ENCODE peak calls at places on chromosome 9, in four cellular contexts. One of them, this sample, is unnamed.

GRCh38 chr9:129936222-129936621 is 101.0 kb downstream of the USP20 start:
- DNase-seq in WTC11: peak; percentile 24
- DNase-seq in K562: no peak
- DNase-seq in H1: no peak
- DNase-seq in this sample: no peak

GRCh38 chr9:3898371-3899218 is 372.8 kb upstream of the RFX3 start:
- DNase-seq in WTC11: no peak
- DNase-seq in K562: no peak
- DNase-seq in H1: no peak
- DNase-seq in this sample: no peak

GRCh38 chr9:131495726-131496292 is 6.9 kb upstream of the POMT1 start:
- DNase-seq in K562: no peak
- DNase-seq in H1: no peak
- DNase-seq in WTC11: no peak
- DNase-seq in this sample: no peak

GRCh38 chr9:128159073-128159783 is 837 bp upstream of the BBLN start:
- DNase-seq in WTC11: no peak
- DNase-seq in H1: no peak
- DNase-seq in K562: peak; percentile 77
- DNase-seq in this sample: peak; percentile 43

GRCh38 chr9:112110094-112110772 is 64.9 kb downstream of the SUSD1 start:
- DNase-seq in WTC11: no peak
- DNase-seq in H1: peak; percentile 24
- DNase-seq in K562: no peak
- DNase-seq in this sample: peak; percentile 48

GRCh38 chr9:112502177-112502946 is 15.7 kb downstream of the KIAA1958 start:
- DNase-seq in WTC11: no peak
- DNase-seq in K562: no peak
- DNase-seq in H1: no peak
- DNase-seq in this sample: no peak

GRCh38 chr9:123710299-123710698 is 219.6 kb downstream of the DENND1A start:
- DNase-seq in WTC11: no peak
- DNase-seq in H1: no peak
- DNase-seq in K562: no peak
- DNase-seq in this sample: no peak

GRCh38 chr9:73073337-73074175 is 78.1 kb upstream of the ANXA1 start:
- DNase-seq in H1: no peak
- DNase-seq in WTC11: no peak
- DNase-seq in K562: no peak
- DNase-seq in this sample: no peak

GRCh38 chr9:134955156-134955555 is 37.4 kb upstream of the FCN1 start:
- DNase-seq in H1: no peak
- DNase-seq in K562: no peak
- DNase-seq in WTC11: no peak
- DNase-seq in this sample: no peak

GRCh38 chr9:129258124-129258822 is 80.2 kb upstream of the IER5L start:
- DNase-seq in K562: peak; percentile 100
- DNase-seq in WTC11: peak; percentile 98
- DNase-seq in H1: peak; percentile 96
- DNase-seq in this sample: peak; percentile 61

GRCh38 chr9:133538176-133538575 is 3.7 kb downstream of the ADAMTSL2 start:
- DNase-seq in WTC11: no peak
- DNase-seq in K562: no peak
- DNase-seq in H1: no peak
- DNase-seq in this sample: no peak

GRCh38 chr9:86052556-86053468 is 46.5 kb downstream of the GOLM1 start:
- DNase-seq in K562: no peak
- DNase-seq in WTC11: no peak
- DNase-seq in H1: no peak
- DNase-seq in this sample: no peak

GRCh38 chr9:121107041-121107440 is 32.3 kb downstream of the CNTRL start:
- DNase-seq in WTC11: no peak
- DNase-seq in K562: peak; percentile 27
- DNase-seq in H1: no peak
- DNase-seq in this sample: peak; percentile 10

GRCh38 chr9:81595887-81596558 is 93.3 kb downstream of the TLE1 start:
- DNase-seq in K562: no peak
- DNase-seq in H1: peak; percentile 59
- DNase-seq in WTC11: peak; percentile 39
- DNase-seq in this sample: no peak

GRCh38 chr9:27382308-27382707 is 85.4 kb upstream of the EQTN start:
- DNase-seq in H1: no peak
- DNase-seq in K562: no peak
- DNase-seq in WTC11: no peak
- DNase-seq in this sample: no peak

GRCh38 chr9:131717719-131718460 is 22.0 kb downstream of the RAPGEF1 start:
- DNase-seq in WTC11: no peak
- DNase-seq in K562: no peak
- DNase-seq in H1: no peak
- DNase-seq in this sample: no peak

GRCh38 chr9:113621309-113621791 is 157.8 kb downstream of the RGS3 start:
- DNase-seq in H1: peak; percentile 49
- DNase-seq in K562: no peak
- DNase-seq in WTC11: peak; percentile 43
- DNase-seq in this sample: no peak

GRCh38 chr9:123867034-123867433 is 62.9 kb downstream of the DENND1A start:
- DNase-seq in H1: no peak
- DNase-seq in WTC11: no peak
- DNase-seq in K562: no peak
- DNase-seq in this sample: no peak

GRCh38 chr9:133239533-133240090 is 30.6 kb upstream of the OBP2B start:
- DNase-seq in H1: no peak
- DNase-seq in WTC11: no peak
- DNase-seq in K562: no peak
- DNase-seq in this sample: no peak

GRCh38 chr9:130680836-130681768 is 12.5 kb upstream of the EXOSC2 start:
- DNase-seq in WTC11: peak; percentile 76
- DNase-seq in K562: peak; percentile 92
- DNase-seq in H1: peak; percentile 83
- DNase-seq in this sample: peak; percentile 70

GRCh38 chr9:88268886-88269285 is 119.4 kb upstream of the SPIN1 start:
- DNase-seq in WTC11: no peak
- DNase-seq in K562: no peak
- DNase-seq in H1: no peak
- DNase-seq in this sample: no peak

GRCh38 chr9:7363777-7364477 is 435.7 kb downstream of the DMAC1 start:
- DNase-seq in H1: no peak
- DNase-seq in WTC11: no peak
- DNase-seq in K562: no peak
- DNase-seq in this sample: no peak

GRCh38 chr9:135663857-135664256 is 748 bp downstream of the LCN9 start:
- DNase-seq in K562: no peak
- DNase-seq in H1: no peak
- DNase-seq in WTC11: no peak
- DNase-seq in this sample: no peak

GRCh38 chr9:84061613-84062205 is 81.1 kb downstream of the RMI1 start:
- DNase-seq in H1: no peak
- DNase-seq in K562: no peak
- DNase-seq in WTC11: no peak
- DNase-seq in this sample: no peak

GRCh38 chr9:18706648-18707047 is 232.7 kb downstream of the ADAMTSL1 start:
- DNase-seq in H1: no peak
- DNase-seq in K562: no peak
- DNase-seq in WTC11: no peak
- DNase-seq in this sample: no peak

GRCh38 chr9:101711330-101711941 is 27.0 kb downstream of the GRIN3A start:
- DNase-seq in K562: peak; percentile 47
- DNase-seq in H1: peak; percentile 85
- DNase-seq in WTC11: peak; percentile 71
- DNase-seq in this sample: peak; percentile 23

GRCh38 chr9:127255692-127256091 is 8.9 kb upstream of the GARNL3 start:
- DNase-seq in WTC11: no peak
- DNase-seq in K562: no peak
- DNase-seq in H1: no peak
- DNase-seq in this sample: no peak

GRCh38 chr9:76618762-76619161 is 145.5 kb upstream of the PCA3 start:
- DNase-seq in K562: no peak
- DNase-seq in WTC11: no peak
- DNase-seq in H1: no peak
- DNase-seq in this sample: no peak

GRCh38 chr9:28234899-28235277 is 661.6 kb upstream of the C9orf72 start:
- DNase-seq in WTC11: no peak
- DNase-seq in K562: no peak
- DNase-seq in H1: no peak
- DNase-seq in this sample: no peak

GRCh38 chr9:131382850-131383729 is 10.8 kb upstream of the PRRC2B start:
- DNase-seq in H1: peak; percentile 52
- DNase-seq in K562: peak; percentile 4
- DNase-seq in WTC11: peak; percentile 68
- DNase-seq in this sample: peak; percentile 68

DNA sequence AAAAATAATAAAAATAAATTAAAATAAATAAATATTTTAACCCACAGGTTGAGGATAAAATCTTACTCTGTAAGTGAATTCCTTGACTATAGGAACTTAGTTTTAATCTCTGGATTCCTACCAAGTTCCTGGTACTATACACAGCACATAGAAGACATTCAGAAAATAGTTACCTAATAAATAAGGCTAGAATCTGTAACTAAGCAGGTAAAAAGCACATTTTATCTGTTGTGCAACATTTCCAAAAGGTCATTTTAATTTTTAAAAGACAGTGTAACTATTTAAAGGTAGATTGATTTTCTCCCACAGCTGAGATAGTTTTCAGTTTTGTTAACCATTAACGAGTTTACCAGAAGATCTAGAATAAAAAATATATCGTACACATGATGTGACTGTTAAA is 47.8 kb downstream of the MLANA start:
- DNase-seq in H1: no peak
- DNase-seq in K562: no peak
- DNase-seq in WTC11: no peak
- DNase-seq in this sample: no peak
- TF ChIP-seq ATF2 in H1: no peak
- TF ChIP-seq ATF2 in K562: no peak
- TF ChIP-seq ATF2 in WTC11: no peak
- TF ChIP-seq ATF2 in this sample: no peak

DNA sequence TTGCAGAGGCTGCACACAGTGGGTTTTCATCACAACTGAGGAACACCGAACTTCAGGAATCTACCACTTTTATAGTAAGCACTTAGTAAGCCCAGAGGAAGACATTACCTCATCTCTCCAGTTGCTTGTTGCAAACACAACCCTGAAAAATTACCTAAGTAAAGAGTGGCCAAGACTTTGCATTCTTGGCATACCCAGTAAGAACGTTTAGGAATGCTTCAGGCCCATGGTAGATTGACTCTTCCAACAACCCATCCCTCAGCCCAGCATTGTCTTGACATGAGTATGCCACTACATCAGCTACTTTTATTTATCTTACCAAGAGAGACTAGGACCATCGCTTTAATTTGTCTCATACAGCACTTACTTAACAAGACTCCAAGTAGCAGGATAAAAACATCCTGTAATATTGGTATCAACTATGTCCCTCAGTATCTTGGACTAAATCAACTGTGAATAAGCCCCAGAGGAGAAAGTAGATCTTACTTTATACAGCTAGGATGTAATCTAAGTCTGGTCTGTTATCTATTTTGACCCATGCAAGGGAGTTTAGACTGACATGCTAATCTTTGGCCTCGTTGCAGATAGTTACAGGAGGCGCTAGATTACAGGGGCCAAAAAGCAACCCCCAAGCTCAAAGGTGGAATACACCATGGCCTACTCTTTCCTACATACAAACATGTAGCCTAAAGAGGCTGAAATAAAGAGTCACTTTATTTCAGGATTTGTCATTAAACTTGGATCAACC is 114.9 kb downstream of the INVS start:
- DNase-seq in K562: no peak
- DNase-seq in H1: no peak
- DNase-seq in WTC11: no peak
- DNase-seq in this sample: no peak
- TF ChIP-seq JUN in K562: no peak
- TF ChIP-seq JUN in H1: no peak
- TF ChIP-seq JUN in WTC11: no peak
- TF ChIP-seq JUN in this sample: no peak

DNA sequence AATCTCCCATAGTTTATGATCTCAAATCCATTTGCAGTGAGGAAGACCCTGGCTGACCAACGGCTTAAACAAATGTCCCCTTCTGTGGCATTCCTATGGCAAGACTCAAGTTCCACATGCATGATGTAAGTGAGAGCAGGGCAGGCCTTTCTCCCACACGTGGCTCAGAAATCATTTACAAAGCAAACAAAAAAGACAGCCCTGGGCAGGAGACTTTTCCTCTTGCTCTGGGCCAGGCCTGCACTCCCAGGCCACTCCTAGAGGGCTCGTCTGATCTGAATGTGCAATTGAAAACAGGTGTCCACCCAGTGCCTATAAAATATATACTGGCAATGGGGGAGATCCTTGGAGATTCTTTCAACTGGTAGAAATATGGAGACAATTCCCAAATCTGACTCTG is 123.1 kb downstream of the DMRT2 start:
- DNase-seq in WTC11: no peak
- DNase-seq in K562: no peak
- DNase-seq in H1: no peak
- DNase-seq in this sample: peak; percentile 31
- TF ChIP-seq ATF2 in WTC11: no peak
- TF ChIP-seq ATF2 in K562: no peak
- TF ChIP-seq ATF2 in H1: no peak
- TF ChIP-seq ATF2 in this sample: no peak

GRCh38 chr9:83032065-83032625 is 30.8 kb downstream of the RASEF start:
- DNase-seq in K562: no peak
- DNase-seq in WTC11: no peak
- DNase-seq in H1: no peak
- DNase-seq in this sample: no peak

GRCh38 chr9:83034587-83034986 is 28.4 kb downstream of the RASEF start:
- DNase-seq in K562: no peak
- DNase-seq in H1: no peak
- DNase-seq in WTC11: no peak
- DNase-seq in this sample: no peak

GRCh38 chr9:83027153-83027867 is 35.6 kb downstream of the RASEF start:
- DNase-seq in K562: no peak
- DNase-seq in WTC11: no peak
- DNase-seq in H1: no peak
- DNase-seq in this sample: peak; percentile 7

GRCh38 chr9:83034026-83034425 is 28.9 kb downstream of the RASEF start:
- DNase-seq in K562: no peak
- DNase-seq in H1: no peak
- DNase-seq in WTC11: no peak
- DNase-seq in this sample: no peak

DNA sequence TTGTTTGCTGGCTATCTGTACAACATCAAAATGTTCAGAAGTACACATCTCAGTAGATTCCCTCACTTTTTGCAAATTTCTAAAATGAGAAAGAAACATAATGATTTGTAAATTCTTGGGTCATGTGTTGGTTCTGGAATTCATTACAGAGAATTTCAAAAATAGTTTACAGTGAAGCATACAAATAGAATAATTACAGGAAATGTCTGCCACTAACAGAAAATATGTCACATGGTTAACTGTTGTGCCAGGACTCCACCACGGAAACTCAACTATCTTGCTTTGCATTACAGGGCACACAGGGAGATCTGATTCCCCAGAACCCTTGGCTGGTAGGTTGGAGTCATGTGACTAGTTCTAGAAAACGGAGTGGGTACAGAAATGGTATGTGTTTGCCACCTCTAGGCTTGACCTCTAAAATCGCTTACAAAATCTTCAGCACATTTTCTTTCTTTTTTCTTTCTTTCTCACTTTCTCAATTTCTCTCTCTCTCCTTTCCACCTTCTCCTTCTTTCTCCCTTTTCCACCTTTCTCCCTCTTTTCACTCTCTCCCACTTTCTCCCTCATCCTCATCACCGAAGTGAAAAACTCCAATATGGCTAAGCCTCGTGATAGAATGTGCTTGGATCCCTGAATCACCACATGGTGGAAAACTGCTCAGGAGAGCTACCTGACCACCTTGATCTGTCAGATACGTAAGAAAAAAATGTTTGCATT is 32.4 kb downstream of the RASEF start:
- DNase-seq in H1: no peak
- DNase-seq in K562: no peak
- DNase-seq in WTC11: no peak
- DNase-seq in this sample: no peak
- TF ChIP-seq JUN in H1: no peak
- TF ChIP-seq JUN in K562: no peak
- TF ChIP-seq JUN in WTC11: no peak
- TF ChIP-seq JUN in this sample: no peak